ENCODE peak calls at places on chromosomes 11 and 22, in eight cellular contexts. N is DND-41; K is neuronal stem cell; F is HCT116; S is dorsolateral prefrontal cortex; X is CD4-positive, alpha-beta T cell; E is right lobe of liver; D is cardiac muscle cell. M is an unnamed sample.

GRCh38 chr11:43837879-43838278 is 42.8 kb upstream of the ALKBH3 start:
- DNase-seq in N (no peak), K (no peak), F (no peak), S (no peak), X (no peak), E (no peak), D (no peak), M (no peak)

GRCh38 chr11:128503231-128503991 is 83.9 kb downstream of the ETS1 start:
- DNase-seq in N (no peak), K (no peak), F (no peak), S (no peak), X (no peak), E (no peak), D (no peak), M (no peak)

GRCh38 chr22:30869996-30870395 is 98.6 kb downstream of the MORC2 start:
- DNase-seq in N (no peak), K (no peak), F (no peak), S (no peak), X (no peak), E (peak), D (no peak), M (no peak)

GRCh38 chr11:12773591-12773990 is 99.4 kb downstream of the TEAD1 start:
- DNase-seq in N (no peak), K (no peak), F (no peak), S (no peak), X (no peak), E (no peak), D (no peak), M (no peak)

GRCh38 chr22:19407649-19408606 is 23.6 kb downstream of the HIRA start:
- DNase-seq in N (no peak), K (no peak), F (no peak), S (no peak), X (no peak), E (no peak), D (peak), M (no peak)

GRCh38 chr11:2685566-2686359 is 14.0 kb downstream of the KCNQ1OT1 start:
- DNase-seq in N (no peak), K (no peak), F (no peak), S (no peak), X (no peak), E (peak), D (no peak), M (peak)

GRCh38 chr11:17691550-17691949 is 27.8 kb upstream of the MYOD1 start:
- DNase-seq in N (no peak), K (no peak), F (no peak), S (no peak), X (no peak), E (no peak), D (no peak), M (no peak)

GRCh38 chr11:33899383-33900037 is 7.6 kb upstream of the LMO2 start:
- DNase-seq in N (no peak), K (no peak), F (peak), S (peak), X (no peak), E (no peak), D (peak), M (peak)

GRCh38 chr11:128708660-128709059 is 14.8 kb downstream of the FLI1 start:
- DNase-seq in N (no peak), K (no peak), F (no peak), S (no peak), X (no peak), E (no peak), D (no peak), M (no peak)

GRCh38 chr11:12005061-12005460 is 3.4 kb downstream of the DKK3 start:
- DNase-seq in N (no peak), K (no peak), F (no peak), S (no peak), X (no peak), E (no peak), D (no peak), M (no peak)

GRCh38 chr11:132024587-132025295 is 654.3 kb downstream of the NTM start:
- DNase-seq in N (no peak), K (no peak), F (no peak), S (no peak), X (no peak), E (no peak), D (no peak), M (no peak)

GRCh38 chr11:78651923-78652602 is 77.4 kb upstream of the NARS2 start:
- DNase-seq in N (no peak), K (no peak), F (no peak), S (no peak), X (no peak), E (no peak), D (no peak), M (no peak)

GRCh38 chr11:40281055-40281580 is 1178.3 kb downstream of the LRRC4C start:
- DNase-seq in N (no peak), K (no peak), F (no peak), S (no peak), X (no peak), E (no peak), D (no peak), M (no peak)

GRCh38 chr22:46730568-46731245 is 7.3 kb downstream of the CERK start:
- DNase-seq in N (no peak), K (no peak), F (no peak), S (no peak), X (no peak), E (no peak), D (no peak), M (no peak)

GRCh38 chr22:46726066-46726985 is 11.7 kb downstream of the CERK start:
- DNase-seq in N (no peak), K (no peak), F (no peak), S (no peak), X (no peak), E (peak), D (no peak), M (no peak)

GRCh38 chr22:46726986-46727317 is 11.1 kb downstream of the CERK start:
- DNase-seq in N (no peak), K (no peak), F (no peak), S (no peak), X (no peak), E (no peak), D (no peak), M (no peak)

GRCh38 chr22:46727813-46728364 is 10.2 kb downstream of the CERK start:
- DNase-seq in N (no peak), K (no peak), F (no peak), S (no peak), X (no peak), E (no peak), D (no peak), M (no peak)

DNA sequence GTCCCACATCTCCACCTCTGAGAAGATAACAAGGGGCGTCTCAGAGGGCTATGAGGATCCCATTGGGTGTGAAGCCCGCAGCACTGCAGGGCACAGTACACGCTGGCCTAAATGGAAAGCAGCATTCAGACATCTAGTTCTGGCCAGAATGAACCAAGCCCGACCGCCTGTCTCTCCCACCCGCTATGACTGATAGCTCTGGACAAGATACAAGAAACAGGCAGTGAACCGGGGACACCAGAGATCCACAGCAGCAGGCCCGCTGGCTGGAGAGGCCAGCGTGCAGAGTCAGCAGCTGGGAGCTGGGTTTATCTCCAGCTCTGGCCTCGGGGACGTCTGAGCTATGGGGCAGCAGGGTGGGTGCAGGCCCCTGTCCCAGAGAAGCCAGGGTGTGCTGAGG is 9.6 kb downstream of the CERK start:
- DNase-seq in N (no peak), K (no peak), F (no peak), S (no peak), X (no peak), E (no peak), D (no peak), M (no peak)
- H3K27ac ChIP-seq in N (peak), K (no peak), F (no peak), S (no peak), X (no peak), E (no peak), D (peak), M (no peak)

DNA sequence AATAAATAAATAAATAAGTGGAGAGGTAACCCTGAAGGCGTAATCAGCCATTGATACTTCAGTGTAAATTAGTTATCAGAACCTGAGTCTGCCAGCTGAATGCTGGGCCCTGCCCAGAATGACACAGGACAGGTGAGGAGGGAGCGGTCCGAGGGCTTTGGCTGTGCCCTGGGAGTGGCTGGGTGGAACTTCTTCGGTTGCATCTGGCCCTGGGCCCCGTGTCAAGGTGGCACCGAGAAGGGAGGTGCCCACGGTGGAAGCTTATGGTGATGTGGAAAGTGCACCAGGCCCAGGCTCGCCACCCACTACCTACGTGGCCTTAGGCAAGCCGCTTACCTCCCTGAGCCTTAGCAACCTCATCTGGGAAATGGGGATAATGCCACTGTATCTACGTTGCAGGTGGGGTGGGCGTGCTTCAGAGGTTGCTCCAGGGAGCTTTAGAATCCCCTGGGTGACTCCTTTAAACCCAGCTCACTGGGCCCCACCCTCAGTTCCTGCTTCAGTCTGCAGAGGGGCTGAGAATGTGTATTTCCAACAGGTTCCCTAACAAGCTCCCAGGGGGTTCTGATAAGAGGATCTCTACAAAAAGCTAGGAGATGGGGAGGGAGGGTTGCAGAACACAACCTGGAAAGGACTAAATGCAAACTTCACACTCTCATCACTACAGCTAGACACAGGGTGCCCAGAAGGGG is 38.8 kb downstream of the TXN2 start:
- DNase-seq in N (no peak), K (no peak), F (no peak), S (no peak), X (no peak), E (no peak), D (no peak), M (no peak)
- H3K27ac ChIP-seq in N (no peak), K (no peak), F (no peak), S (no peak), X (no peak), E (no peak), D (no peak), M (no peak)

GRCh38 chr11:73314121-73314948 is 6.3 kb downstream of the ARHGEF17 start:
- DNase-seq in N (no peak), K (no peak), F (no peak), S (peak), X (no peak), E (no peak), D (peak), M (peak)

GRCh38 chr11:73316422-73316821 is 8.3 kb downstream of the ARHGEF17 start:
- DNase-seq in N (no peak), K (no peak), F (no peak), S (no peak), X (no peak), E (no peak), D (no peak), M (no peak)

GRCh38 chr11:73313652-73314051 is 5.6 kb downstream of the ARHGEF17 start:
- DNase-seq in N (peak), K (no peak), F (no peak), S (no peak), X (no peak), E (no peak), D (no peak), M (peak)

GRCh38 chr11:73317373-73317772 is 9.3 kb downstream of the ARHGEF17 start:
- DNase-seq in N (no peak), K (no peak), F (no peak), S (peak), X (no peak), E (no peak), D (no peak), M (peak)

DNA sequence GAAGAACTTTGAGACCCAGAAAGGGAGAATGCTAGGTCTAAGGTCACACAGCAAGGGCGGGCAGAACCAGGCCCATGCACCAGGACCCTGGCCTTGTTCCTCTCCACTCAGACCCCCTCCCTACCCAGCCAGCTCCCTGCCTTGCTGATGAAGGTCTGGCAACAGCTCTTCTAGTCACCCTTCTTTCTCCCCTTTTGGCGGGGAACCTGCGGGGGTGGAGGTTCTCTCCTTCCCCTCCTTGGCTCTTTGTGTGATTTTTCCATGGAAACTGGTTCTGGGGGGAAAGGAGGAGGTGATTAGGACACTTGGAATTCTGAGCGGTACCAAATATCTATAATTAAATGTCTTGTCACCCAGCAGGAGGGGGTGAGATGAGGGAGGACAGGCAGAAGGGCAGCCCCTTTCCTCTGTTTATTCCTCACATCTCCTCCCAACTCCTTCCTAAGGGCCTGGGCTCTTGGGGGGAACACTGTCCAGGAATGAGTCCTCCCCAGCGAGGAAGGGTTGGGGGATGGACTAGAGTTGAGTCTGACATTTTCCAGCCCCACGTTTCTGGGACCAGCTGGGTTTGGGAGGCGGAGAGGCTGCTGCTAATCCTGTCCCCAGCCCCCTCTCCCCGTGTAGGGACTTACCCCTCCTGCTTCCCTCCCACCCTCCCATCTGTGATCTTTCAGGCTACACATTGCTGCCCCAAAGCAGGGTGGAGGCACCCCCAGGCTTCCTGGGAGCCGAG is 7.4 kb downstream of the ARHGEF17 start:
- DNase-seq in N (no peak), K (no peak), F (no peak), S (no peak), X (no peak), E (no peak), D (no peak), M (peak)
- H3K27ac ChIP-seq in N (no peak), K (no peak), F (no peak), S (peak), X (no peak), E (peak), D (peak), M (peak)

GRCh38 chr11:114181752-114182151 is 114.4 kb upstream of the NNMT start:
- DNase-seq in N (no peak), K (no peak), F (no peak), S (no peak), X (no peak), E (no peak), D (no peak), M (peak)

GRCh38 chr11:114180301-114181055 is 115.7 kb upstream of the NNMT start:
- DNase-seq in N (no peak), K (no peak), F (no peak), S (peak), X (no peak), E (peak), D (peak), M (peak)

GRCh38 chr11:114181195-114181594 is 115.0 kb upstream of the NNMT start:
- DNase-seq in N (no peak), K (no peak), F (no peak), S (no peak), X (no peak), E (no peak), D (no peak), M (peak)

GRCh38 chr11:114178656-114179055 is 117.5 kb upstream of the NNMT start:
- DNase-seq in N (no peak), K (no peak), F (no peak), S (no peak), X (no peak), E (no peak), D (no peak), M (peak)

GRCh38 chr11:114179234-114179941 is 116.8 kb upstream of the NNMT start:
- DNase-seq in N (no peak), K (no peak), F (no peak), S (peak), X (no peak), E (peak), D (peak), M (peak)
- H3K27ac ChIP-seq in N (no peak), K (no peak), F (no peak), S (peak), X (no peak), E (peak), D (no peak), M (peak)

DNA sequence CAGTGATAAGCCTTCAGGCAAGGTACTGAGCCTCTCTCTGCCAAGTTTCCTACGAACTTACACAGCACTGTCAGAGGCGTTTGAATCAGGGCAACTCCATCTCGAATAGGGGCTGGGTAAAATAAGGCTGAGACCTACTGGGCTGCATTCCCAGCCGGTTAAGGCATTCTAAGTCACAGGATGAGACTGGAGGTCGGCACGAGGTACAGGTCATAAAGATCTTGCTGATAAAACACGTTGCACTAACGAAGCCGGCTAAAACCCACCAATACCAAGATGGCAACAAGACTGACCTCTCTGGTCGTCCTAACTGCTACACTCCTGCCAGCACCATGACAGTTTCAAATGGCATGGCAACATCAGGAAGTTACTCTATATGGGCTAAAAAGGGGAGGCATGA is 20.4 kb upstream of the POGLUT3 start:
- DNase-seq in N (no peak), K (no peak), F (no peak), S (no peak), X (no peak), E (no peak), D (no peak), M (no peak)
- H3K27ac ChIP-seq in N (no peak), K (no peak), F (no peak), S (no peak), X (no peak), E (no peak), D (no peak), M (no peak)

GRCh38 chr11:26929806-26930517 is 64.0 kb upstream of the FIBIN start:
- DNase-seq in N (no peak), K (no peak), F (no peak), S (no peak), X (no peak), E (no peak), D (no peak), M (no peak)
- H3K27ac ChIP-seq in N (no peak), K (no peak), F (no peak), S (no peak), X (no peak), E (no peak), D (no peak), M (no peak)

GRCh38 chr11:102530558-102530957 is at the start of gene MMP7:
- DNase-seq in N (no peak), K (no peak), F (no peak), S (no peak), X (no peak), E (no peak), D (no peak), M (no peak)
- H3K27ac ChIP-seq in N (no peak), K (no peak), F (no peak), S (no peak), X (no peak), E (no peak), D (no peak), M (no peak)

GRCh38 chr11:77592727-77593126 is 3.0 kb downstream of the AQP11 start:
- DNase-seq in N (no peak), K (no peak), F (no peak), S (no peak), X (no peak), E (no peak), D (no peak), M (no peak)

GRCh38 chr11:77589521-77590193 is at the start of gene AQP11:
- DNase-seq in N (no peak), K (peak), F (peak), S (peak), X (peak), E (peak), D (peak), M (peak)

GRCh38 chr11:77589181-77589520 is 602 bp upstream of the AQP11 start:
- DNase-seq in N (no peak), K (no peak), F (no peak), S (no peak), X (no peak), E (no peak), D (no peak), M (no peak)

GRCh38 chr11:77593883-77594282 is 4.1 kb downstream of the AQP11 start:
- DNase-seq in N (no peak), K (no peak), F (no peak), S (no peak), X (no peak), E (no peak), D (no peak), M (no peak)

GRCh38 chr11:77590194-77590591 is 440 bp downstream of the AQP11 start:
- DNase-seq in N (no peak), K (peak), F (no peak), S (peak), X (no peak), E (peak), D (peak), M (peak)
- H3K27ac ChIP-seq in N (no peak), K (no peak), F (no peak), S (peak), X (no peak), E (peak), D (no peak), M (peak)

GRCh38 chr11:115607621-115608191 is 103.5 kb upstream of the CADM1 start:
- DNase-seq in N (no peak), K (no peak), F (no peak), S (no peak), X (no peak), E (no peak), D (peak), M (no peak)
- H3K27ac ChIP-seq in N (no peak), K (no peak), F (no peak), S (no peak), X (no peak), E (no peak), D (peak), M (no peak)